ENCODE peak calls at places on chromosomes 16 and 17, in four cellular contexts. L is thoracic aorta, K is AG04450, V is mucosa of descending colon. S is an unnamed sample.
A peak's percentile ranks its signal among the peaks of the same experiment; 100 is the strongest.

GRCh38 chr17:67546578-67547527 is 169.8 kb downstream of the PITPNC1 start:
- DNase-seq in K (no peak), V (peak; percentile 77), L (no peak), S (no peak)

GRCh38 chr16:4625617-4626159 is 1.1 kb downstream of the MGRN1 start:
- DNase-seq in V (no peak), K (no peak), L (no peak), S (no peak)

GRCh38 chr17:82831041-82831817 is 8.6 kb downstream of the ZNF750 start:
- DNase-seq in L (no peak), V (peak; percentile 12), K (no peak), S (no peak)

GRCh38 chr16:49474741-49475140 is 101.1 kb downstream of the C16orf78 start:
- DNase-seq in K (no peak), L (no peak), V (no peak), S (peak; percentile 30)

GRCh38 chr16:87583453-87584131 is 18.7 kb upstream of the JPH3 start:
- DNase-seq in V (no peak), K (no peak), L (no peak), S (no peak)

GRCh38 chr17:76738468-76738850 is 540 bp downstream of the MFSD11 start:
- DNase-seq in K (no peak), V (no peak), L (no peak), S (no peak)

GRCh38 chr17:64783556-64784352 is 121.6 kb upstream of the SMURF2 start:
- DNase-seq in L (no peak), V (peak; percentile 33), K (no peak), S (peak; percentile 62)

GRCh38 chr16:29900888-29901606 is 759 bp downstream of the ASPHD1 start:
- DNase-seq in L (no peak), V (no peak), K (no peak), S (no peak)

GRCh38 chr16:86882586-86883280 is 304.4 kb downstream of the FOXL1 start:
- DNase-seq in V (no peak), L (no peak), K (peak; percentile 63), S (no peak)

GRCh38 chr17:35577826-35578194 is 561 bp downstream of the PEX12 start:
- DNase-seq in K (no peak), V (no peak), L (no peak), S (no peak)

GRCh38 chr17:48791128-48792032 is 25.6 kb downstream of the TTLL6 start:
- DNase-seq in V (peak; percentile 82), K (peak; percentile 55), L (peak; percentile 32), S (peak; percentile 82)

GRCh38 chr17:66689192-66689591 is 145.7 kb upstream of the CACNG5 start:
- DNase-seq in L (no peak), V (no peak), K (no peak), S (no peak)

GRCh38 chr16:54928016-54928356 is 2.7 kb upstream of the IRX5 start:
- DNase-seq in L (no peak), K (no peak), V (no peak), S (no peak)

GRCh38 chr16:21302898-21303528 is 24.9 kb upstream of the CRYM start:
- DNase-seq in V (no peak), K (peak; percentile 47), L (no peak), S (no peak)

GRCh38 chr17:28404812-28405570 is 1.0 kb downstream of the SLC46A1 start:
- DNase-seq in K (no peak), V (no peak), L (no peak), S (no peak)

GRCh38 chr17:1972429-1973160 is 52.5 kb downstream of the RTN4RL1 start:
- DNase-seq in V (no peak), L (no peak), K (no peak), S (no peak)

GRCh38 chr17:56121661-56122060 is 31.6 kb upstream of the ANKFN1 start:
- DNase-seq in V (no peak), L (no peak), K (no peak), S (no peak)

GRCh38 chr17:56131431-56131830 is 21.8 kb upstream of the ANKFN1 start:
- DNase-seq in L (no peak), V (no peak), K (no peak), S (no peak)

GRCh38 chr17:56130030-56130429 is 23.2 kb upstream of the ANKFN1 start:
- DNase-seq in L (no peak), V (no peak), K (no peak), S (no peak)

GRCh38 chr17:56125830-56126819 is 27.1 kb upstream of the ANKFN1 start:
- DNase-seq in L (no peak), K (peak; percentile 30), V (no peak), S (no peak)
- TF ChIP-seq CTCF in L (no peak), K (peak; percentile 80), V (no peak), S (no peak)

GRCh38 chr17:3740611-3741073 is 16.9 kb downstream of the HASPIN start:
- DNase-seq in K (no peak), L (no peak), V (no peak), S (no peak)

GRCh38 chr17:3744032-3744431 is 20.3 kb downstream of the HASPIN start:
- DNase-seq in L (no peak), V (no peak), K (no peak), S (no peak)

GRCh38 chr17:3739422-3740124 is 15.9 kb downstream of the HASPIN start:
- DNase-seq in L (no peak), V (no peak), K (no peak), S (no peak)

GRCh38 chr17:3735515-3735914 is 11.8 kb downstream of the HASPIN start:
- DNase-seq in K (no peak), L (no peak), V (peak; percentile 17), S (no peak)

DNA sequence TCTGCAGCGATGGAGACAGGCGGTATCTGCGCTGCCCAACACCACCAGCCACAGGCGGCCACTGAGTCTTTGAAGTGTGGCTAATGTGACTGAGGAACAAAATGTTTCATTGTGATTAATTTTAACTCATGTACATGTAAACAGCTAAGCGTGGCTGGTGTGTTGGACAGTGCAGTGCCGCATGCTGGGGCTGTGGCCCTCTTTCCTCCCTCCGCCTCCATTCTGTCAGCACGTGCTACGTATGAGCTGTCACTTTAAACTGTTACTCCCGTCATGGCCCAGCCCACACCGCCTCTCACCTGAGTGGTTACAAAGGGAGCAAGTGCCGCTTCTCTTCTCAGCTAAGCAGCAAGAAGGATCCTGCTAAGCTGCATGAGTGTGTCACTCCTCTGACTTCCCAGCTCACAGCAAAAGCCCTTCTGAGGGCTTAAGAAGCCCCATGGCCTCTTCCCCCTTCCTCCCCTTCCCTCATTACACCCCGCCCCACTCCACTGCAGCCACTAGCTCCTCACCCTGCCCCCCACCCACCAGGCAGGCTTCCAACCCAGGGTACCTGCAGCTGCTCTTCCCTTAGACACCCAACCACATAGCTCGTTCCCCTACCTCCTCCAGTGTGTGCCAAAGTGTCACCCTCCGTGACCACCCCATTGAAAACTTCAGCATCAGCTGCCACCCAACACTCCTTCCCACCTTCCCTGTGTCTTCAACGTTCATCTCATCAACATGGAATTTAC is 15.0 kb downstream of the HASPIN start:
- DNase-seq in V (peak; percentile 71), K (no peak), L (no peak), S (no peak)
- H3K4me3 ChIP-seq in V (no peak overlapping the region), K (no peak overlapping the region), L (no peak overlapping the region), S (peak overlapping the region; percentile 33)

DNA sequence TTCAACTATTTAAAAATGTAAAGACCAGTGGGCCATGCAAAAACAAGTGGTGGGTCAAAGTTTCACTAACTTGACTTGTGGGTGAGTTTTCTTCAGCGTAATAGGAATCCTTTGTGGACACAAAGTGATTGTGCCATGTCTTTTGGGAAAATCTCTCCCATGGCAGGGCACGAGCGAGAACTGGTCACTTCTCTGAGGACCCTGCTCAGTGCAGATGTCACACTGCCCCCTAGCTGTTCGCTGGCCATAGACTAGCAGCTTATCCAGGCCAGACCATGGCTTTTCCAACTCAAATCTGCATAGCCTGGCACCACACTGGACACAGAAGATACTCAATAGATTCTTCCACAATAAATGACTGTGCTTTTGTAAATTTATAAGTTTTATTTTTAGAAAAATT is 306.0 kb upstream of the CCL2 start:
- DNase-seq in V (no peak), K (no peak), L (no peak), S (peak; percentile 24)
- TF ChIP-seq CTCF in V (no peak), K (peak; percentile 8), L (no peak), S (no peak)

GRCh38 chr17:37745801-37746426 is 1.1 kb upstream of the HNF1B start:
- DNase-seq in K (no peak), V (peak; percentile 46), L (no peak), S (no peak)

GRCh38 chr17:37743875-37744632 is 805 bp downstream of the HNF1B start:
- DNase-seq in K (no peak), L (no peak), V (peak; percentile 70), S (no peak)

GRCh38 chr17:37744961-37745800 is at the start of gene HNF1B:
- DNase-seq in L (no peak), K (no peak), V (peak; percentile 80), S (no peak)

GRCh38 chr17:37743612-37743874 is 1.3 kb downstream of the HNF1B start:
- DNase-seq in K (no peak), L (no peak), V (peak; percentile 81), S (no peak)

GRCh38 chr17:37744633-37744927 is 279 bp downstream of the HNF1B start:
- DNase-seq in K (no peak), L (no peak), V (no peak), S (no peak)
- H3K4me3 ChIP-seq in K (no peak overlapping the region), L (peak overlapping the region; percentile 66), V (peak overlapping the region; percentile 56), S (no peak overlapping the region)

GRCh38 chr17:43871947-43872690 is 25.1 kb downstream of the CD300LG start:
- DNase-seq in K (no peak), V (peak; percentile 75), L (no peak), S (no peak)

GRCh38 chr17:43875476-43876147 is 28.6 kb downstream of the CD300LG start:
- DNase-seq in K (no peak), L (no peak), V (no peak), S (no peak)

GRCh38 chr17:43874293-43874692 is 27.3 kb downstream of the CD300LG start:
- DNase-seq in L (no peak), K (no peak), V (peak; percentile 67), S (no peak)

GRCh38 chr17:43873815-43874214 is 26.8 kb downstream of the CD300LG start:
- DNase-seq in L (no peak), K (no peak), V (no peak), S (no peak)

GRCh38 chr17:43873091-43873490 is 26.1 kb downstream of the CD300LG start:
- DNase-seq in L (no peak), V (no peak), K (no peak), S (no peak)
- TF ChIP-seq CTCF in L (no peak), V (no peak), K (peak; percentile 5), S (no peak)

GRCh38 chr16:65117701-65118448 is 4.0 kb downstream of the CDH11 start:
- DNase-seq in L (no peak), K (peak; percentile 75), V (peak; percentile 69), S (no peak)

GRCh38 chr16:65118866-65119265 is 3.0 kb downstream of the CDH11 start:
- DNase-seq in L (no peak), V (no peak), K (no peak), S (no peak)

GRCh38 chr16:65121870-65122723 is at the start of gene CDH11:
- DNase-seq in K (peak; percentile 55), L (no peak), V (peak; percentile 62), S (no peak)

GRCh38 chr16:65120811-65121721 is 797 bp downstream of the CDH11 start:
- DNase-seq in V (peak; percentile 37), L (no peak), K (no peak), S (peak; percentile 64)

GRCh38 chr16:65119905-65120341 is 1.9 kb downstream of the CDH11 start:
- DNase-seq in V (no peak), K (no peak), L (no peak), S (no peak)
- H3K4me3 ChIP-seq in V (no peak overlapping the region), K (peak overlapping the region; percentile 93), L (peak overlapping the region; percentile 92), S (peak overlapping the region; percentile 69)